ENCODE peak calls at places on chromosomes 2 and 18, in ten cellular contexts. I is fibroblast of lung, V is H1, R is neural progenitor cell, U is endothelial cell of umbilical vein, F is DND-41, N is PC-3, H is hepatocyte, Q is HCT116, W is MM.1S. D is an unnamed sample. For H3K36me3, the result is how much of the 10 kb centered on the place peaks cover.

GRCh38 chr2:239312081-239312501 is 88.7 kb downstream of the HDAC4 start:
- DNase-seq in R (no peak), U (no peak), H (no peak), Q (no peak), V (no peak), F (peak), N (no peak), I (no peak), W (no peak), D (no peak)

GRCh38 chr18:45228989-45229388 is 386.3 kb upstream of the SLC14A2 start:
- DNase-seq in W (no peak), Q (no peak), V (no peak), N (no peak), I (no peak), H (no peak), R (no peak), F (no peak), U (no peak), D (no peak)

GRCh38 chr2:235283246-235283645 is 210.6 kb upstream of the AGAP1 start:
- DNase-seq in R (no peak), V (no peak), H (no peak), I (peak), F (no peak), N (no peak), U (no peak), W (no peak), Q (no peak), D (no peak)

GRCh38 chr18:47767699-47768098 is 162.8 kb downstream of the SMAD2 start:
- DNase-seq in H (no peak), F (no peak), W (no peak), Q (no peak), V (no peak), I (no peak), R (no peak), N (no peak), U (no peak), D (no peak)

GRCh38 chr2:230520875-230521155 is 104.8 kb downstream of the SP100 start:
- DNase-seq in U (no peak), Q (no peak), N (peak), F (no peak), R (no peak), V (no peak), H (no peak), W (no peak), I (peak), D (no peak)

GRCh38 chr2:48377646-48378045 is 152.3 kb upstream of the STON1 start:
- DNase-seq in U (no peak), V (no peak), N (peak), R (no peak), Q (no peak), F (no peak), W (no peak), I (peak), H (no peak), D (no peak)

GRCh38 chr2:8847400-8847799 is 10.0 kb upstream of the KIDINS220 start:
- DNase-seq in I (peak), W (no peak), F (no peak), V (no peak), N (peak), U (no peak), R (no peak), Q (no peak), H (no peak), D (no peak)

GRCh38 chr2:80238692-80239469 is 65.7 kb downstream of the LRRTM1 start:
- DNase-seq in W (peak), U (no peak), H (peak), F (peak), Q (peak), V (peak), I (peak), N (peak), R (peak), D (peak)

GRCh38 chr2:158748925-158749590 is 46.1 kb upstream of the DAPL1 start:
- DNase-seq in R (no peak), Q (no peak), N (no peak), V (no peak), W (no peak), H (no peak), F (no peak), I (no peak), U (no peak), D (no peak)

GRCh38 chr2:22079583-22079982 is 955.8 kb downstream of the TDRD15 start:
- DNase-seq in H (no peak), Q (no peak), W (no peak), F (no peak), N (no peak), U (no peak), V (no peak), R (no peak), I (no peak), D (peak)

GRCh38 chr2:36748166-36748565 is 51.7 kb downstream of the VIT start:
- DNase-seq in H (no peak), Q (no peak), F (no peak), R (no peak), N (no peak), W (no peak), I (peak), U (no peak), V (no peak), D (no peak)

GRCh38 chr2:19786408-19787058 is 115.2 kb downstream of the TTC32 start:
- DNase-seq in U (no peak), I (peak), V (no peak), N (peak), F (no peak), W (no peak), R (no peak), H (peak), Q (no peak), D (no peak)

GRCh38 chr2:128368437-128369125 is 49.9 kb upstream of the HS6ST1 start:
- DNase-seq in V (no peak), R (no peak), W (no peak), H (no peak), N (no peak), Q (no peak), U (no peak), I (no peak), F (no peak), D (no peak)

GRCh38 chr2:38706846-38707345 is 41.0 kb downstream of the GALM start:
- DNase-seq in N (no peak), U (peak), Q (no peak), W (no peak), H (no peak), I (no peak), F (no peak), V (no peak), R (no peak), D (no peak)

GRCh38 chr2:221477697-221478096 is 94.4 kb downstream of the EPHA4 start:
- DNase-seq in I (peak), U (no peak), N (no peak), V (no peak), Q (no peak), R (no peak), H (no peak), F (no peak), W (no peak), D (no peak)

GRCh38 chr2:148719941-148720436 is 75.4 kb downstream of the EPC2 start:
- DNase-seq in V (no peak), W (no peak), U (no peak), I (no peak), N (no peak), F (no peak), R (no peak), H (no peak), Q (no peak), D (no peak)

GRCh38 chr2:12675352-12675795 is 41.4 kb upstream of the TRIB2 start:
- DNase-seq in H (peak), R (no peak), V (no peak), F (no peak), I (peak), Q (no peak), U (peak), W (no peak), N (peak), D (peak)

GRCh38 chr18:75212626-75213110 is 2.1 kb downstream of the TSHZ1 start:
- DNase-seq in H (peak), Q (no peak), F (no peak), R (no peak), U (peak), N (no peak), W (no peak), I (no peak), V (no peak), D (no peak)

GRCh38 chr2:31286230-31286629 is 52.3 kb downstream of the EHD3 start:
- DNase-seq in I (no peak), H (no peak), N (peak), W (no peak), F (no peak), U (peak), R (no peak), Q (no peak), V (no peak), D (no peak)

GRCh38 chr2:1544478-1545069 is 131.3 kb downstream of the TPO start:
- DNase-seq in U (no peak), V (no peak), W (no peak), I (peak), R (no peak), H (no peak), F (no peak), N (peak), Q (no peak), D (no peak)

GRCh38 chr18:38427234-38427633 is 861.6 kb upstream of the CELF4 start:
- DNase-seq in W (no peak), R (peak), Q (no peak), N (no peak), F (peak), I (no peak), V (no peak), U (no peak), H (no peak), D (peak)

GRCh38 chr2:167293172-167293781 is 405.0 kb downstream of the XIRP2 start:
- DNase-seq in I (peak), U (peak), N (peak), V (peak), Q (no peak), W (peak), H (peak), F (no peak), R (peak), D (peak)

GRCh38 chr2:182300603-182301002 is 126.2 kb downstream of the PDE1A start:
- DNase-seq in V (no peak), R (no peak), H (no peak), I (peak), U (no peak), W (no peak), Q (no peak), F (no peak), N (peak), D (peak)

GRCh38 chr2:170006592-170007327 is 171.2 kb upstream of the MYO3B start:
- DNase-seq in W (no peak), Q (no peak), N (no peak), H (no peak), R (no peak), F (no peak), I (no peak), V (no peak), U (peak), D (no peak)

GRCh38 chr2:239026711-239027430 is 179.0 kb downstream of the TWIST2 start:
- DNase-seq in N (no peak), Q (no peak), I (no peak), H (no peak), W (no peak), R (peak), V (peak), F (no peak), U (no peak), D (no peak)

GRCh38 chr2:166573393-166573792 is 79.3 kb upstream of the SCN7A start:
- DNase-seq in Q (no peak), W (no peak), H (no peak), F (no peak), R (peak), V (no peak), I (peak), N (peak), U (no peak), D (peak)

GRCh38 chr2:174663572-174663971 is 66.0 kb upstream of the WIPF1 start:
- DNase-seq in Q (no peak), I (peak), W (no peak), H (peak), F (no peak), N (no peak), R (no peak), U (peak), V (no peak), D (peak)

GRCh38 chr2:152062130-152063091 is 36.4 kb downstream of the CACNB4 start:
- DNase-seq in I (peak), R (no peak), Q (no peak), F (no peak), U (no peak), H (no peak), V (no peak), N (no peak), W (no peak), D (no peak)

GRCh38 chr2:197628043-197628500 is 47.3 kb downstream of the RFTN2 start:
- DNase-seq in N (peak), U (peak), Q (no peak), W (no peak), H (no peak), I (peak), F (no peak), V (no peak), R (peak), D (no peak)

GRCh38 chr2:30204281-30204680 is 27.1 kb upstream of the LBH start:
- DNase-seq in I (no peak), Q (no peak), U (no peak), N (no peak), R (no peak), V (no peak), H (no peak), W (no peak), F (no peak), D (no peak)

GRCh38 chr2:119823734-119824334 is 64.1 kb downstream of the PTPN4 start:
- DNase-seq in I (peak), H (peak), U (peak), N (peak), W (peak), F (peak), V (no peak), R (peak), Q (no peak), D (peak)

GRCh38 chr2:203683932-203684556 is 22.4 kb upstream of the CD28 start:
- DNase-seq in U (peak), W (peak), I (peak), N (peak), H (peak), R (no peak), F (no peak), Q (no peak), V (no peak), D (no peak)

GRCh38 chr2:60354713-60355112 is 198.7 kb downstream of the BCL11A start:
- DNase-seq in H (no peak), I (no peak), N (no peak), W (no peak), R (no peak), U (no peak), V (peak), F (no peak), Q (no peak), D (no peak)

DNA sequence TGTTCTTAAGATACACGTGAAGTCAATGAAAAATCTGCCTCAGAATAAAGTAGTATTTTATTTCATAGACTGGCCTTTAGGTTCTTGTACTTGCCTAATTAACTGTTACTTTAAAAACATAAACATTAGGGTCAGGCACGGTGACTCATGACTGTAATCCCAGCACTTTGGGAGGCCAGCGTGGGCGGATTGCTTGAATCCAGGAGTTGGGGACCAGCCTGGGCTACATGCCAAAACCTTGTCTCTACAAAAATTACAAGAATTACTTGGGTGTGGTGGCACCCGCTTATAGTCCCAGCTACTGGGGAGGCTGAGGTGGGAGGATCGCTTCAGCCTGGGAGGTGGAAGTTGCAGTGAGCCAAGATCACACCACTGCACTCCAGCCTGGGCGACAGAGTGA is 16.0 kb upstream of the SNORC start:
- DNase-seq in R (no peak), H (peak), W (no peak), N (peak), F (no peak), U (peak), I (peak), V (no peak), Q (peak), D (peak)
- H3K36me3 ChIP-seq in R (under half), H (under half), W (under half), N (under half), F (half or more), U (under half), I (under half), V (under half), Q (under half), D (half or more)

DNA sequence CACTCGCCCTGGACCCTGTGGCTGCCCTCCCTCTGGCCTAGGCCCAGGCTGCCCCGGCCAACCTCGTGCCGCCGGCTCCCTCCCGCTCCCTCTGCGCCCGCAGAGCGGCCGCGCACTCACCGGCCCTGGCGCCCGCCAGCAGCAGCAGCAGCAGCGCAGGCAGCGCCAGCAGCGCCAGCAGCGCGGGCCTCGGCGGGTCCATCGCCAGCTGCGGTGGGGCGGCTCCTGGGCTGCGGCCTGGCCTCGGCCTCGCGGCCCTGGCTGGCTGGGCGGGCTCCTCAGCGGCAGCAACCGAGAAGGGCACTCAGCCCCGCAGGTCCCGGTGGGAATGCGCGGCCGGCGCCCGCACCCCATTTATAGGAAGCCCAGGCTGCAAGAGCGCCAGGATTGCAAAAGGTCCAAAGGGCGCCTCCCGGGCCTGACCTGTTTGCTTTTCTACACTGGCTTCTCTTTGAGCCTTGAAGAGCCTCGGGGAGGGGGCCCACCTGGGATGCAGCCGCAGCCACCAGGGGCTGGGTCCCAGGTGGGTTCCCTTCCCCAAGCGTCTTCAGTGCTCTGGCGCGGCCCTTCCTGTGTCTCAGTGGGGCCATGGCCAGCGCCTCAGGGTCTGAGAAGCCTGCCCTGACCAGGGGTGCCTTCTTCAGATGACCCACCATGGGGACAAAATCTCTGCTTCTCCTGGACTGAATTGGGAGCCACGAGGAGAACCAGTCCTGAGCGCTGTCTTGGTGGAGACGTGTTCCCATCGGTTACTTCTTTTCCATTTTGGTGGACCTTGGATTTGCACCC is at the start of gene APOB:
- DNase-seq in I (no peak), F (no peak), Q (no peak), V (no peak), W (peak), N (no peak), R (peak), H (peak), U (no peak), D (no peak)
- TF ChIP-seq EZH2 in I (no peak), F (no peak), Q (no peak), V (peak), W (no peak), N (no peak), R (no peak), H (no peak), U (peak), D (peak)

GRCh38 chr2:99404039-99404799 is 67.0 kb downstream of the EIF5B start:
- DNase-seq in F (peak), W (no peak), H (peak), I (no peak), Q (no peak), U (no peak), R (peak), V (no peak), N (peak), D (no peak)

GRCh38 chr2:99406137-99406536 is 68.9 kb downstream of the EIF5B start:
- DNase-seq in W (no peak), R (no peak), F (no peak), H (no peak), U (no peak), I (no peak), N (no peak), V (no peak), Q (no peak), D (no peak)

GRCh38 chr2:99403084-99403483 is 65.9 kb downstream of the EIF5B start:
- DNase-seq in W (no peak), H (no peak), N (peak), Q (no peak), V (no peak), U (no peak), F (no peak), I (peak), R (no peak), D (no peak)

GRCh38 chr2:99403524-99403923 is 66.3 kb downstream of the EIF5B start:
- DNase-seq in R (no peak), H (peak), I (peak), V (no peak), Q (no peak), N (no peak), U (no peak), W (no peak), F (no peak), D (no peak)

DNA sequence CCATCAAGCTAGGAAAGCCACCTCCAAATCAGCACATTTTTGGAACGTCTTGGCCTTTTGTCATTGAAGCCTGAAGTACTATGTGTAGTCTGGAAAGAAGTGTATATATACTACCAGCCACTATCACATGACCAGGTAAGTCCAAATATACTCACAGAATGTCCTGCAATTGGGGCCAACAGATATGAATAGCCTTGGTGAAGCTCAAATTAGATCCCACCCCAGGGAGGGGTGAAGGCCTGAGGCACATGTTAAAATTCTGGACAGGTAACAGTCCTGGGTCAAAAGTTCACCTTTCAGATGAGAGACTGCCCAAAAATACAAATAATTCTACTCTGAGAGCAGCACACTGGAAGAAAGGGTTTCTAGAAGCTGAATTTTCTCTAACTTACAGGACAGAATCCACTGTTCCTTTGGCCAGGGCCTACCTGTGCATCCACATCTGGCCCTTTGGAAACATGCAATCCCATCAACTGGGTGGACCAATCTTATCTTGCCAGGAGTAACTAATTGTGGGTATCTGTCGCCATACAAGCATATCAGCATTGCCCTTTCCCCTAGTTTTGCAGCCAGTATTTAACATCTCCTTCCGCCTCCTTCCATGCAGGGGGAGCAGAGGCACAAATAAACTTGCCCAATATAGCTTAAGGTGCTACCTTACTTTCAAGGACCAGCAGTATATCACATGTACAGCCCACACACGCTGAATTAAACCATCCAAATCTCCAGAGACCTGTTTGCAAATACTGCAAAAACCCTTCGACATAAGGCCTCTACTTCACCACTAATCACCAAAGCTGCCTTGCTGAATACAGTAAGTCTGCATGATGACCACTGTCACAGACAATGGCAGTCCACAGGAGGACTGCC is 67.8 kb downstream of the EIF5B start:
- DNase-seq in Q (no peak), U (no peak), H (no peak), R (no peak), V (no peak), I (no peak), W (no peak), N (no peak), F (no peak), D (no peak)
- H3K36me3 ChIP-seq in Q (under half), U (under half), H (under half), R (under half), V (under half), I (under half), W (under half), N (half or more), F (half or more), D (half or more)

GRCh38 chr2:74499269-74499939 is at the start of gene LBX2:
- DNase-seq in V (no peak), R (peak), Q (no peak), U (no peak), I (no peak), F (no peak), H (no peak), W (no peak), N (no peak), D (no peak)
- TF ChIP-seq EZH2 in V (peak), R (peak), Q (no peak), U (peak), I (peak), F (no peak), H (peak), W (no peak), N (no peak), D (peak)